ENCODE peak calls at places on chromosomes 16 and 17, in seven cellular contexts. Z is EL, M is mucosa of gallbladder, N is fibroblast of the aortic adventitia, D is RWPE2, R is M059J, A is Calu3. U is an unnamed sample.

GRCh38 chr17:7572588-7573323 is 6.7 kb upstream of the CD68 start:
- DNase-seq in A (peak; percentile 97), D (peak; percentile 62), Z (peak; percentile 100), M (peak; percentile 100), R (peak; percentile 99), N (peak; percentile 99), U (peak; percentile 100)

GRCh38 chr17:74514632-74515035 is 16.6 kb downstream of the CD300LB start:
- DNase-seq in N (no peak), M (peak; percentile 19), D (no peak), A (no peak), Z (no peak), R (no peak), U (no peak)

GRCh38 chr16:11056989-11057645 is 112.8 kb downstream of the CLEC16A start:
- DNase-seq in D (no peak), Z (no peak), R (no peak), M (no peak), A (no peak), N (no peak), U (no peak)

GRCh38 chr16:22684282-22685161 is 129.4 kb upstream of the HS3ST2 start:
- DNase-seq in D (no peak), R (peak; percentile 52), Z (peak; percentile 29), M (no peak), A (no peak), N (peak; percentile 49), U (no peak)

GRCh38 chr17:65170839-65171238 is 33.7 kb downstream of the RGS9 start:
- DNase-seq in M (no peak), Z (no peak), R (peak; percentile 72), D (no peak), A (no peak), N (peak; percentile 37), U (no peak)

GRCh38 chr17:9472541-9472940 is 103.1 kb downstream of the STX8 start:
- DNase-seq in M (no peak), N (no peak), D (no peak), A (no peak), Z (peak; percentile 68), R (peak; percentile 72), U (peak; percentile 37)

GRCh38 chr17:32495347-32496253 is 8.8 kb downstream of the CDK5R1 start:
- DNase-seq in R (no peak), Z (no peak), D (no peak), A (no peak), M (no peak), N (peak; percentile 30), U (peak; percentile 32)

GRCh38 chr16:72938426-72939164 is 109.3 kb downstream of the ZFHX3 start:
- DNase-seq in D (no peak), A (no peak), R (peak; percentile 75), Z (peak; percentile 58), N (peak; percentile 91), M (peak; percentile 67), U (peak; percentile 52)

GRCh38 chr17:69608808-69609494 is 194.5 kb downstream of the MAP2K6 start:
- DNase-seq in D (no peak), M (peak; percentile 24), Z (peak; percentile 93), R (peak; percentile 88), N (peak; percentile 91), A (no peak), U (peak; percentile 43)

GRCh38 chr17:48593126-48593829 is at the start of gene HOXB5:
- DNase-seq in N (peak; percentile 43), A (peak; percentile 30), R (peak; percentile 61), M (no peak), D (no peak), Z (no peak), U (no peak)

GRCh38 chr17:76092526-76093413 is 10.8 kb downstream of the EXOC7 start:
- DNase-seq in Z (no peak), D (no peak), R (no peak), M (no peak), A (no peak), N (no peak), U (no peak)

GRCh38 chr16:84992700-84993075 is 18.6 kb downstream of the ZDHHC7 start:
- DNase-seq in R (no peak), M (no peak), A (no peak), Z (no peak), N (peak; percentile 75), D (no peak), U (no peak)

GRCh38 chr17:1999557-2000251 is 25.4 kb downstream of the RTN4RL1 start:
- DNase-seq in R (peak; percentile 47), M (peak; percentile 76), D (no peak), Z (peak; percentile 15), N (peak; percentile 61), A (peak; percentile 37), U (peak; percentile 49)

GRCh38 chr17:50708050-50709000 is 611 bp upstream of the ANKRD40 start:
- DNase-seq in R (peak; percentile 39), N (peak; percentile 37), A (no peak), D (no peak), Z (peak; percentile 36), M (no peak), U (peak; percentile 27)

GRCh38 chr16:66198641-66199040 is 167.8 kb upstream of the CDH5 start:
- DNase-seq in R (no peak), M (no peak), D (no peak), N (no peak), A (no peak), Z (no peak), U (no peak)

GRCh38 chr16:85093705-85094104 is 18.6 kb downstream of the CIBAR2 start:
- DNase-seq in R (no peak), D (no peak), M (no peak), A (no peak), Z (no peak), N (no peak), U (no peak)

GRCh38 chr17:81022371-81022729 is 12.6 kb upstream of the BAIAP2 start:
- DNase-seq in D (no peak), Z (no peak), N (no peak), M (no peak), R (no peak), A (no peak), U (no peak)

GRCh38 chr16:69904495-69905170 is 46.5 kb upstream of the CLEC18A start:
- DNase-seq in N (no peak), Z (no peak), R (no peak), D (no peak), A (no peak), M (no peak), U (no peak)

GRCh38 chr16:17083628-17084027 is 387.1 kb downstream of the XYLT1 start:
- DNase-seq in Z (no peak), N (no peak), D (no peak), R (no peak), A (no peak), M (no peak), U (no peak)

GRCh38 chr16:27762441-27762840 is 212.5 kb downstream of the KATNIP start:
- DNase-seq in D (no peak), R (peak; percentile 95), A (peak; percentile 24), M (no peak), Z (peak; percentile 64), N (peak; percentile 49), U (peak; percentile 97)

GRCh38 chr17:76204277-76204676 is 36.0 kb downstream of the RNF157 start:
- DNase-seq in R (peak; percentile 71), A (no peak), M (no peak), N (peak; percentile 36), D (no peak), Z (peak; percentile 90), U (peak; percentile 68)

GRCh38 chr16:10362077-10362863 is 23.6 kb upstream of the ATF7IP2 start:
- DNase-seq in N (no peak), M (no peak), R (peak; percentile 9), D (no peak), Z (no peak), A (no peak), U (peak; percentile 38)

GRCh38 chr16:7449808-7450207 is 117.2 kb downstream of the RBFOX1 start:
- DNase-seq in M (no peak), A (no peak), Z (no peak), R (no peak), N (no peak), D (no peak), U (no peak)

GRCh38 chr16:49754495-49755290 is 101.2 kb downstream of the ZNF423 start:
- DNase-seq in M (peak; percentile 11), Z (peak; percentile 17), A (no peak), R (peak; percentile 58), N (peak; percentile 52), D (no peak), U (peak; percentile 8)

GRCh38 chr17:47896672-47897490 is 845 bp downstream of the SP2 start:
- DNase-seq in M (no peak), N (peak; percentile 38), A (no peak), D (no peak), Z (peak; percentile 19), R (peak; percentile 18), U (no peak)

GRCh38 chr17:74478369-74479100 is 12.1 kb downstream of the CD300A start:
- DNase-seq in R (peak; percentile 36), D (no peak), A (no peak), M (peak; percentile 45), N (no peak), Z (no peak), U (peak; percentile 16)

GRCh38 chr16:69762843-69763556 is 868 bp downstream of the WWP2 start:
- DNase-seq in D (no peak), N (peak; percentile 49), R (peak; percentile 61), A (no peak), Z (peak; percentile 32), M (no peak), U (peak; percentile 35)

GRCh38 chr17:50603340-50603739 is 31.3 kb upstream of the ABCC3 start:
- DNase-seq in N (no peak), Z (no peak), M (no peak), D (no peak), A (peak; percentile 47), R (no peak), U (no peak)

GRCh38 chr16:85832578-85833539 is 33.4 kb downstream of the COX4I1 start:
- DNase-seq in A (no peak), M (no peak), R (no peak), N (no peak), Z (no peak), D (no peak), U (no peak)

GRCh38 chr16:70770968-70771552 is 29.9 kb downstream of the VAC14 start:
- DNase-seq in N (peak; percentile 58), R (peak; percentile 71), M (peak; percentile 54), Z (peak; percentile 68), A (peak; percentile 86), D (no peak), U (peak; percentile 74)

GRCh38 chr16:71883193-71883848 is 661 bp downstream of the ZNF821 start:
- DNase-seq in Z (peak; percentile 14), A (peak; percentile 58), N (peak; percentile 13), D (no peak), R (peak; percentile 44), M (no peak), U (no peak)

GRCh38 chr17:82959242-82959930 is 119.6 kb upstream of the ZNF750 start:
- DNase-seq in A (no peak), R (no peak), N (no peak), M (no peak), D (no peak), Z (no peak), U (no peak)

GRCh38 chr17:38742431-38743308 is 5.5 kb downstream of the PCGF2 start:
- DNase-seq in A (peak; percentile 63), D (no peak), N (peak; percentile 87), R (peak; percentile 49), M (peak; percentile 69), Z (no peak), U (no peak)

GRCh38 chr16:71557299-71557698 is 19.6 kb downstream of the TAT start:
- DNase-seq in N (no peak), A (no peak), Z (no peak), D (no peak), M (no peak), R (no peak), U (no peak)

GRCh38 chr17:17514993-17515920 is 19.1 kb upstream of the RASD1 start:
- DNase-seq in D (no peak), Z (peak; percentile 82), N (peak; percentile 17), A (no peak), M (no peak), R (peak; percentile 89), U (no peak)

U was measured in A172.